ENCODE peak calls at places on chromosomes 16 and 17, in ten cellular contexts. J, K, D, B, Y, L, W, X, T and R are unnamed samples.
A peak's percentile ranks its signal among the peaks of the same experiment; 100 is the strongest.

GRCh38 chr16:75965504-75966374 is 239.4 kb upstream of the CPHXL start:
- DNase-seq in J (no peak), K (no peak), D (no peak), B (no peak), Y (no peak), L (no peak), W (peak; percentile 53), X (no peak), T (no peak), R (no peak)

GRCh38 chr16:77784441-77785356 is 3.7 kb upstream of the VAT1L start:
- DNase-seq in J (no peak), K (no peak), D (no peak), B (no peak), Y (no peak), L (no peak), W (peak; percentile 17), X (peak; percentile 18), T (no peak), R (no peak)

GRCh38 chr16:78936060-78936459 is 664.5 kb downstream of the MAF start:
- DNase-seq in J (no peak), K (no peak), D (no peak), B (no peak), Y (no peak), L (no peak), W (no peak), X (no peak), T (no peak), R (no peak)

GRCh38 chr16:21684199-21684598 is 20.4 kb downstream of the OTOA start:
- DNase-seq in J (no peak), K (no peak), D (no peak), B (no peak), Y (no peak), L (no peak), W (peak; percentile 4), X (peak; percentile 13), T (peak; percentile 47), R (no peak)

GRCh38 chr17:15341385-15341849 is at the start of gene TEKT3:
- DNase-seq in J (peak; percentile 90), K (peak; percentile 1), D (peak; percentile 85), B (peak; percentile 93), Y (peak; percentile 20), L (peak; percentile 40), W (peak; percentile 66), X (peak; percentile 57), T (peak; percentile 67), R (peak; percentile 78)

GRCh38 chr16:560221-560700 is at the start of gene PRR35:
- DNase-seq in J (no peak), K (no peak), D (no peak), B (no peak), Y (no peak), L (no peak), W (no peak), X (no peak), T (no peak), R (no peak)

GRCh38 chr17:72244942-72245341 is 124.1 kb downstream of the SOX9 start:
- DNase-seq in J (no peak), K (no peak), D (no peak), B (no peak), Y (no peak), L (no peak), W (no peak), X (peak; percentile 24), T (no peak), R (no peak)

GRCh38 chr16:57179429-57179828 is 6.4 kb downstream of the PSME3IP1 start:
- DNase-seq in J (no peak), K (no peak), D (no peak), B (no peak), Y (no peak), L (no peak), W (no peak), X (no peak), T (no peak), R (no peak)

GRCh38 chr17:37358098-37358829 is 17.5 kb upstream of the C17orf78 start:
- DNase-seq in J (peak; percentile 69), K (no peak), D (peak; percentile 42), B (no peak), Y (no peak), L (peak; percentile 12), W (peak; percentile 42), X (peak; percentile 38), T (peak; percentile 65), R (no peak)

GRCh38 chr17:2396568-2397246 is 4.2 kb downstream of the MNT start:
- DNase-seq in J (peak; percentile 99), K (peak; percentile 80), D (peak; percentile 96), B (peak; percentile 95), Y (peak; percentile 96), L (peak; percentile 97), W (peak; percentile 98), X (peak; percentile 98), T (peak; percentile 86), R (peak; percentile 88)

GRCh38 chr16:77596243-77596642 is 126.1 kb upstream of the NUDT7 start:
- DNase-seq in J (no peak), K (no peak), D (no peak), B (no peak), Y (no peak), L (peak; percentile 70), W (peak; percentile 66), X (peak; percentile 76), T (no peak), R (no peak)

GRCh38 chr16:9597967-9598730 is 506.7 kb downstream of the HAPSTR1 start:
- DNase-seq in J (no peak), K (no peak), D (no peak), B (no peak), Y (no peak), L (no peak), W (no peak), X (no peak), T (no peak), R (no peak)

GRCh38 chr16:53081686-53082407 is 27.1 kb downstream of the CHD9 start:
- DNase-seq in J (no peak), K (no peak), D (no peak), B (no peak), Y (no peak), L (no peak), W (no peak), X (no peak), T (no peak), R (no peak)

GRCh38 chr17:1598399-1599095 is 30.1 kb downstream of the SLC43A2 start:
- DNase-seq in J (no peak), K (no peak), D (no peak), B (no peak), Y (no peak), L (no peak), W (no peak), X (no peak), T (no peak), R (no peak)

GRCh38 chr17:38451030-38451839 is 23.0 kb downstream of the ARHGAP23 start:
- DNase-seq in J (no peak), K (no peak), D (no peak), B (no peak), Y (no peak), L (peak; percentile 89), W (no peak), X (peak; percentile 81), T (peak; percentile 42), R (no peak)
- H3K4me3 ChIP-seq in J (no peak overlapping the region), K (no peak overlapping the region), D (no peak overlapping the region), B (peak overlapping the region; percentile 16), Y (peak overlapping the region; percentile 59), L (peak overlapping the region; percentile 70), W (peak overlapping the region; percentile 42), X (peak overlapping the region; percentile 50), T (no peak overlapping the region), R (no peak overlapping the region)

GRCh38 chr17:79722787-79723186 is 8.0 kb upstream of the ENPP7 start:
- DNase-seq in J (no peak), K (no peak), D (no peak), B (no peak), Y (no peak), L (no peak), W (no peak), X (no peak), T (no peak), R (no peak)

GRCh38 chr17:79720705-79721295 is 9.9 kb upstream of the ENPP7 start:
- DNase-seq in J (no peak), K (no peak), D (no peak), B (no peak), Y (no peak), L (no peak), W (no peak), X (no peak), T (no peak), R (no peak)

GRCh38 chr17:79716183-79716797 is 14.5 kb upstream of the ENPP7 start:
- DNase-seq in J (no peak), K (no peak), D (no peak), B (no peak), Y (no peak), L (no peak), W (no peak), X (no peak), T (no peak), R (no peak)

GRCh38 chr17:79721993-79722671 is 8.6 kb upstream of the ENPP7 start:
- DNase-seq in J (no peak), K (no peak), D (no peak), B (no peak), Y (no peak), L (no peak), W (no peak), X (peak; percentile 9), T (no peak), R (no peak)
- TF ChIP-seq CTCF in J (no peak), K (no peak), D (no peak), B (no peak), Y (peak; percentile 23), L (peak; percentile 12), W (peak; percentile 12), X (no peak), T (no peak), R (no peak)

DNA sequence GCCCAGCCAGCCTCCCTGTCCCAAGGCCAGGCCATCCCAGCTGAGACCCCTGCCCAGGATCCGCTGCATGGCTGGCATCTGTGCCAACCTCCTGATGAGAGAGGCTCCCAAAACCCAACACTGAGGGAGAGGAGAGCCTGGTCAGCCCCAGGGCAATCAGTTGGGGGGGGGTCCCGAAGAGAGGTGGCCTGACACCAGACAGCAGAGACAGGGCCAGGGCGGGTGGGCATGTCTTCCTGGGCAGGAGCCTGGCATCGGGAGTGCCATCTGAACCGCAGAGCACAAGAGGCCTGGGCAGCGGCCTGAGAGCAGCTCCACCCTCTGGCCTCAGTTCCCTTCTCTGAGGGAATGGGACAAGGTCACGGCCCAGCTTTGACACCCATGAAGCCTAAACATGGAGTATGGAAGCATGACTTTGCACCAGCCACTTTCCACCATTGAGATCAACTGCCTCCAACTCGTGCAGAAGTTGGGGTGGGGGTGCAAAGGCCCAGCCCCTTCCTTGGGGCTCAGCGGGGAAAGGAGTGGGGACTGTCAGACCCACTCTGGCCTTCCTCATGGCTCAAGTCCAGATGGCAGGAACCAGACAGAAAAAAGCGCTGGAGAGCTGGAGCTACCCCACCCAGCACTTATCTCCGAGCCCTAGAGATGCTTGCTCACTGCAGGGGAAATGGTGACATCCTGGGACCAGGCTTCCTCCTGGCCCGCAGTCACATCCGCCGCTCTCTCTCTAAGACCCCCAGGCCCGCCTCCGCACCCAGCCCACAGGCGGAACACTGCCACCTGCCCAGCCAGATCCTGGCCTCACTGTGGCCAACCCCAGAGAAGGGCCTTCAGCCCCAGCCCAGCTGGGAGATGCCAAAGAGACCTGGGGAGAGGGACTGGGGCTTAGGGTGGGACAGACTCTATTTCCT is 9.7 kb downstream of the RHBDF2 start:
- DNase-seq in J (peak; percentile 41), K (no peak), D (no peak), B (no peak), Y (no peak), L (no peak), W (no peak), X (no peak), T (no peak), R (no peak)
- H3K4me3 ChIP-seq in J (no peak overlapping the region), K (no peak overlapping the region), D (no peak overlapping the region), B (peak overlapping the region; percentile 47), Y (no peak overlapping the region), L (no peak overlapping the region), W (no peak overlapping the region), X (no peak overlapping the region), T (no peak overlapping the region), R (no peak overlapping the region)

GRCh38 chr16:50371936-50372595 is 3.3 kb upstream of the BRD7 start:
- DNase-seq in J (no peak), K (no peak), D (no peak), B (no peak), Y (no peak), L (peak; percentile 43), W (no peak), X (peak; percentile 27), T (no peak), R (no peak)
- TF ChIP-seq CTCF in J (no peak), K (peak; percentile 14), D (peak; percentile 36), B (no peak), Y (peak; percentile 31), L (peak; percentile 57), W (peak; percentile 14), X (peak; percentile 16), T (peak; percentile 17), R (no peak)